ENCODE peak calls at places on chromosomes 1 and 21, in five cellular contexts. E, B, I, S and J are unnamed samples.

GRCh38 chr1:232280910-232281309 is 349.0 kb downstream of the SIPA1L2 start:
- DNase-seq in E (no peak), B (no peak), I (no peak), S (no peak), J (no peak)

GRCh38 chr1:35288761-35289160 is 20.3 kb downstream of the ZMYM4 start:
- DNase-seq in E (no peak), B (no peak), I (peak), S (no peak), J (no peak)

GRCh38 chr21:23016617-23017016 is 2018.4 kb downstream of the NCAM2 start:
- DNase-seq in E (no peak), B (no peak), I (no peak), S (no peak), J (peak)

GRCh38 chr1:225362805-225363204 is 65.0 kb downstream of the LBR start:
- DNase-seq in E (no peak), B (no peak), I (no peak), S (no peak), J (no peak)

GRCh38 chr1:202249846-202250245 is 56.2 kb downstream of the LGR6 start:
- DNase-seq in E (no peak), B (no peak), I (no peak), S (no peak), J (no peak)

GRCh38 chr1:212433577-212434462 is 1.1 kb downstream of the NENF start:
- DNase-seq in E (no peak), B (no peak), I (no peak), S (no peak), J (no peak)

GRCh38 chr1:37474697-37475379 is 458 bp downstream of the ZC3H12A start:
- DNase-seq in E (no peak), B (no peak), I (no peak), S (no peak), J (no peak)

GRCh38 chr1:47679301-47679751 is 241.5 kb downstream of the FOXD2 start:
- DNase-seq in E (no peak), B (no peak), I (no peak), S (no peak), J (no peak)

GRCh38 chr1:72000809-72001208 is 281.5 kb downstream of the NEGR1 start:
- DNase-seq in E (no peak), B (no peak), I (no peak), S (no peak), J (no peak)

GRCh38 chr21:42593007-42593814 is 60.2 kb upstream of the PDE9A start:
- DNase-seq in E (peak), B (no peak), I (peak), S (peak), J (peak)

GRCh38 chr1:245541389-245541788 is 386.6 kb downstream of the KIF26B start:
- DNase-seq in E (no peak), B (no peak), I (no peak), S (no peak), J (no peak)

DNA sequence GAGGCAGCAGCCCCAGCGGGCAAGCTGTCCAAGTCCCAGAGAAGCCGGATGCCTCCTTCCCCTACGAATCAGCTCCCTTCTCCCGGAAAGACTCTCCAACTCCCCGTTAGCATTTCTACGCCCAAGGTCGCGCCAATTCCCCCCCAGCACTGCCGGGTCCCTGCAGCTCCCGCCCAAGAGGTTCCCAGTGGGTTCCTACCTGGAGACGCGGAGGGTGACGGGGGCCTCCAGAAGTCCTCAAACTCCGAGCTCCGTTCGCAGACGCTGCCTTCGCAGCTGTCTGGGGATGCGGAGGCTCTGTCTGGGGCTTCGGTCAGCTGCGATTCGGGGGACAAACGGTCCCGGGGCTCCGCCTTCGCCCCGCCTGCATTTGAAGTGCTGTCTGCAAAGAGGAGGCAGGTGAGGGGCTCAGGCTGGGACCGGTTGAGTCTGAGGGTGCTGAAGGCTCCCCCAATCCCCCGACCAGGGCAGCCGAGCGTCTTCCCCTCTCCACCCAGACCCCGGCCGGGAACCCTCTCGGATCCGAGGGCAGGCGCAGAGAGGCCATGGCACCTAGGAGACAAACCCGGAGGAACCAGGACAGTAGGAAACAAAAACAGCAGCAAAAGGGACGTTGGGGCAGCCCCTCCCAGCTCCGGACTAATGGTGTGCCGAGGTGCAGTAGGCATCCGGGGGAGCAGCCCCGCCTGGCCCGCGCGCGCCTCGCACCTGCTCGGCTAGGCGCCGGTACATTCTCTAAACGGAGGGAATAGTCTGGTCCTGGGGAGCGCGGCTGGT is 3.9 kb downstream of the GFI1 start:
- DNase-seq in E (peak), B (no peak), I (no peak), S (peak), J (no peak)
- TF ChIP-seq TAF1 in E (no peak), B (no peak), I (no peak), S (no peak), J (no peak)

GRCh38 chr1:62384276-62385005 is 52.4 kb upstream of the USP1 start:
- DNase-seq in E (no peak), B (no peak), I (no peak), S (no peak), J (no peak)

GRCh38 chr1:62389531-62389930 is 47.3 kb upstream of the USP1 start:
- DNase-seq in E (no peak), B (no peak), I (no peak), S (no peak), J (no peak)

GRCh38 chr1:62382581-62382980 is 54.3 kb upstream of the USP1 start:
- DNase-seq in E (no peak), B (no peak), I (no peak), S (no peak), J (no peak)

GRCh38 chr1:62385923-62386322 is 50.9 kb upstream of the USP1 start:
- DNase-seq in E (no peak), B (no peak), I (peak), S (no peak), J (no peak)

DNA sequence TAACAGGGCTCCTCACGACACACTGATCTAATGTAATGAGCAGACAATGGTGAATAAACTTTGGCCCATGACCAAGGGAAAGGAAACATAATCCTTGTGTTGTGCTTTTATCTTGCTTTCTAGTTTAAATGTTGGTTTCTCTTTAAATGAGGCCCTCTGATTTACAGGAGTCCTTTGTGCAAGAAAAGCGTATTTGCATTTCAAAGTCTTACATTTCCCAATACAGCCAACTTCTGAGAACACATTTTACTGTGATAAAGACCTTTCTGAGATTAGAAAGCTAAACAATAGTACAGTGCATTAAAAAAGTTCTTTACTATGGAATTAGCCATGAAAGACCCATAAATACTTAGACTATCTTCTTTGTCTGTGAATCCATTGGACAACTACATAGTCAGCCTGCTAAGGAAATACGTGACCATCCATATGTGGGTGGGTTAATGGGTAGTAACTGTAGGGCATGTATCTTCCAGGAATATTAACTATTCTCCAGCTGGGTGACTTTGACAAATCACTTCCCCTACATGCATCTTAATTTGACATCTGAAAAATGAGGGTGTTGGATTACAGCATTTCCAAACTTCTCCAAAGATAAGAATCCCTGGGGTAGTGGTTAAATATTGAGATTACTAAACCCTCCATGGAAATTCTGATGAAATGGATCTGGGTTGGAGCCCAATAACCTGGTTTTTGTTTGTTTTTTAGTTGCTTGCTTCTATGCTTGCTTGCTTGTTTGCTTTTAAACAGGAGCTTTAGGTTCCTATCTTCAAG is 50.3 kb upstream of the USP1 start:
- DNase-seq in E (no peak), B (no peak), I (peak), S (no peak), J (no peak)
- TF ChIP-seq TAF1 in E (no peak), B (no peak), I (no peak), S (no peak), J (no peak)

GRCh38 chr1:180254854-180255253 is 24.8 kb downstream of the LHX4 start:
- DNase-seq in E (no peak), B (no peak), I (no peak), S (no peak), J (no peak)
- TF ChIP-seq TAF1 in E (no peak), B (no peak), I (no peak), S (no peak), J (no peak)

GRCh38 chr1:109894823-109895719 is 15.6 kb upstream of the CSF1 start:
- DNase-seq in E (no peak), B (peak), I (no peak), S (no peak), J (no peak)

GRCh38 chr1:109890115-109890953 is 20.3 kb upstream of the CSF1 start:
- DNase-seq in E (no peak), B (no peak), I (no peak), S (no peak), J (peak)

GRCh38 chr1:109891930-109892329 is 18.7 kb upstream of the CSF1 start:
- DNase-seq in E (no peak), B (no peak), I (peak), S (no peak), J (no peak)

GRCh38 chr1:109895720-109896504 is 14.7 kb upstream of the CSF1 start:
- DNase-seq in E (no peak), B (no peak), I (peak), S (no peak), J (peak)

GRCh38 chr1:109892476-109893368 is 17.9 kb upstream of the CSF1 start:
- DNase-seq in E (no peak), B (no peak), I (no peak), S (no peak), J (no peak)
- TF ChIP-seq TAF1 in E (no peak), B (no peak), I (no peak), S (no peak), J (no peak)

DNA sequence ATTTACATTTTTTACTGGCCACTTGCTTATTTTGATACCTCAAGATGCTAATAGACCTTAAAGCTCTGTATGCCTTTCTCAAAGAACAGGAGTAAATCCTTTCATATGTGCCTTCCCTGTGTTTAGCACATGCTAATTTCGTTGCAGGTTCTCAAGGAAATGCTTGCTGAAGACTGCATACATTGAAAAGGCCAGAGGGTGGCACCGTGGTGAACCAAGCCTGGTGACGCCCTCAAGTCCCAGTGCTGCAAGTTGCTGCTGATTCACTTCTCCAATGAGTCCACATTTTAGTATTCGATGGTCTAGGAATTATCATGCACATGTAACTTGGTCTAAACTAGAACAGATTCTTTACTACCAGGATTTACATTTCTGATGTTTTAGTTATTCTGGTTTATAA is 94.1 kb downstream of the CLDN17 start:
- DNase-seq in E (no peak), B (no peak), I (no peak), S (no peak), J (no peak)
- TF ChIP-seq TAF1 in E (no peak), B (no peak), I (no peak), S (no peak), J (no peak)

GRCh38 chr1:2604854-2605753 is 18.5 kb downstream of the PRXL2B start:
- DNase-seq in E (peak), B (no peak), I (no peak), S (no peak), J (no peak)
- TF ChIP-seq TAF1 in E (no peak), B (no peak), I (no peak), S (no peak), J (no peak)

GRCh38 chr1:26701266-26701994 is 5.6 kb downstream of the ARID1A start:
- DNase-seq in E (no peak), B (no peak), I (no peak), S (no peak), J (no peak)
- TF ChIP-seq TAF1 in E (no peak), B (no peak), I (no peak), S (no peak), J (no peak)

DNA sequence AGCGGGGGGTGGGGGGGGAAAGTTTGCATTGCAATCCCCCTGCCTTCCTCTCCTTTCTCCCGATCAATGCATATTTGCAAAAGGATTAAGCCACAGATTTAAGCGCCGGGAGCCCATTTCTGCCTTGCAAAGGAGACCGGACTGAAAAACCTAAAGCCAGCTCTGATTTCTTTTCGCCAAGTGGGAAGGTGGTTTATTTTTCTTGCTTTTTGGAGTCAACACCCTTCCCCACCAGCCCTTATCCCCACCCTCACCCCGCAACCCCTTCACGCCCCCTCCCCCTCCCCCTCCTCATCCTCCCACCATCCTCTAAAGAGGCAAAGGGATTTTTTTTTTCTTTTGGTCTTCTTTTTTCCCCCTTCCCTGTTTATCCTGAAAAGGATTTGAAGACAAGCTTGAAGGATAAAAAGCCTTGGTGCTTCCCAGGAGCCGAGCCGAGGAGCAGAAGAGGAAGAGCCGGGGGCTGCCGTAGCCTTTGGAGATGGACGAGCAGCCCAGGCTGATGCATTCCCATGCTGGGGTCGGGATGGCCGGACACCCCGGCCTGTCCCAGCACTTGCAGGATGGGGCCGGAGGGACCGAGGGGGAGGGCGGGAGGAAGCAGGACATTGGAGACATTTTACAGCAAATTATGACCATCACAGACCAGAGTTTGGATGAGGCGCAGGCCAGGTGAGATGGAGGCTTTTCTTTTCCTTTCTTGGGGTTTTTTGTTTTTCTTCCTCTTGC is 522 bp downstream of the PBX1 start:
- DNase-seq in E (no peak), B (no peak), I (peak), S (no peak), J (no peak)
- TF ChIP-seq TAF1 in E (no peak), B (no peak), I (no peak), S (no peak), J (no peak)

DNA sequence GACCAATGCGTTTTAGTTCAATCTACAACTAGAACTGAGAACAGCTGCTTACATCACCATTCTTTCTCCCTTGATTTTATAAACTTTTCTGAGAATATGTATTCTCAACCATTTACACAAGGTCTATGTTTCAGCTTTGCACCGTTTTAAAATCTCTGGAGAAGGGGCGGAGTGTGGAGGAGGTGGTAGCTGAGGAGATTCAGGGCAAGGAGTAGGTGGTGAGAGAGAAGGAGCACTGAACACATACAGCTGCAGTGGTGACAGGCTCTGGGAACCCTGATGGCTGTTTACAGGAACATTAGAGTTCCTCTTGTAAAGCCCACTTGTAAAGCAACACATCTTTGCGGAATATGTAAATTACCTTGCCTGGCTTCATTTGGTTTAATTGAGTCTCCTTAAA is 89.6 kb downstream of the SMYD2 start:
- DNase-seq in E (no peak), B (no peak), I (no peak), S (no peak), J (no peak)
- TF ChIP-seq TAF1 in E (no peak), B (no peak), I (no peak), S (no peak), J (no peak)

GRCh38 chr1:24910210-24910609 is 19.9 kb downstream of the RUNX3 start:
- DNase-seq in E (no peak), B (no peak), I (no peak), S (no peak), J (no peak)
- TF ChIP-seq TAF1 in E (no peak), B (no peak), I (no peak), S (no peak), J (no peak)